ENCODE peak calls at places on chromosome 3, in five cellular contexts. One of them, this sample, is unnamed.

GRCh38 chr3:82133070-82133606 is 371.7 kb upstream of the GBE1 start:
- DNase-seq in AG20443: peak; percentile 81
- DNase-seq in Peyer's patch: peak; percentile 74
- DNase-seq in activated T-cell treated with anti-CD3 and anti-CD28 coated beads for 48 hours: peak; percentile 8
- DNase-seq in CD4-positive, alpha-beta T cell: no peak
- DNase-seq in this sample: peak; percentile 17

GRCh38 chr3:195903950-195904290 is 4.4 kb downstream of the TNK2 start:
- DNase-seq in AG20443: no peak
- DNase-seq in Peyer's patch: no peak
- DNase-seq in activated T-cell treated with anti-CD3 and anti-CD28 coated beads for 48 hours: no peak
- DNase-seq in CD4-positive, alpha-beta T cell: no peak
- DNase-seq in this sample: no peak

GRCh38 chr3:11478167-11478566 is 165.5 kb downstream of the VGLL4 start:
- DNase-seq in AG20443: no peak
- DNase-seq in Peyer's patch: no peak
- DNase-seq in activated T-cell treated with anti-CD3 and anti-CD28 coated beads for 48 hours: no peak
- DNase-seq in CD4-positive, alpha-beta T cell: no peak
- DNase-seq in this sample: no peak

GRCh38 chr3:23389686-23390085 is 186.6 kb downstream of the UBE2E2 start:
- DNase-seq in AG20443: no peak
- DNase-seq in Peyer's patch: no peak
- DNase-seq in activated T-cell treated with anti-CD3 and anti-CD28 coated beads for 48 hours: no peak
- DNase-seq in CD4-positive, alpha-beta T cell: no peak
- DNase-seq in this sample: no peak

GRCh38 chr3:108175352-108175751 is 46.9 kb downstream of the IFT57 start:
- DNase-seq in AG20443: no peak
- DNase-seq in Peyer's patch: no peak
- DNase-seq in activated T-cell treated with anti-CD3 and anti-CD28 coated beads for 48 hours: no peak
- DNase-seq in CD4-positive, alpha-beta T cell: no peak
- DNase-seq in this sample: no peak

GRCh38 chr3:186002884-186003472 is 65.2 kb upstream of the TRA2B start:
- DNase-seq in AG20443: no peak
- DNase-seq in Peyer's patch: no peak
- DNase-seq in activated T-cell treated with anti-CD3 and anti-CD28 coated beads for 48 hours: no peak
- DNase-seq in CD4-positive, alpha-beta T cell: no peak
- DNase-seq in this sample: no peak

GRCh38 chr3:46312996-46313395 is 40.9 kb upstream of the CCR2 start:
- DNase-seq in AG20443: no peak
- DNase-seq in Peyer's patch: peak; percentile 56
- DNase-seq in activated T-cell treated with anti-CD3 and anti-CD28 coated beads for 48 hours: no peak
- DNase-seq in CD4-positive, alpha-beta T cell: no peak
- DNase-seq in this sample: no peak

GRCh38 chr3:125401402-125401801 is 26.3 kb upstream of the ZNF148 start:
- DNase-seq in AG20443: peak; percentile 69
- DNase-seq in Peyer's patch: no peak
- DNase-seq in activated T-cell treated with anti-CD3 and anti-CD28 coated beads for 48 hours: no peak
- DNase-seq in CD4-positive, alpha-beta T cell: no peak
- DNase-seq in this sample: no peak

GRCh38 chr3:30227571-30228301 is 378.7 kb upstream of the TGFBR2 start:
- DNase-seq in AG20443: peak; percentile 41
- DNase-seq in Peyer's patch: no peak
- DNase-seq in activated T-cell treated with anti-CD3 and anti-CD28 coated beads for 48 hours: no peak
- DNase-seq in CD4-positive, alpha-beta T cell: no peak
- DNase-seq in this sample: no peak

GRCh38 chr3:117314441-117314840 is 604.9 kb downstream of the TUSC7 start:
- DNase-seq in AG20443: no peak
- DNase-seq in Peyer's patch: no peak
- DNase-seq in activated T-cell treated with anti-CD3 and anti-CD28 coated beads for 48 hours: no peak
- DNase-seq in CD4-positive, alpha-beta T cell: no peak
- DNase-seq in this sample: no peak

GRCh38 chr3:2354702-2355101 is 256.0 kb downstream of the CNTN4 start:
- DNase-seq in AG20443: no peak
- DNase-seq in Peyer's patch: no peak
- DNase-seq in activated T-cell treated with anti-CD3 and anti-CD28 coated beads for 48 hours: no peak
- DNase-seq in CD4-positive, alpha-beta T cell: no peak
- DNase-seq in this sample: no peak

GRCh38 chr3:10142707-10143560 is 1.4 kb downstream of the VHL start:
- DNase-seq in AG20443: no peak
- DNase-seq in Peyer's patch: peak; percentile 51
- DNase-seq in activated T-cell treated with anti-CD3 and anti-CD28 coated beads for 48 hours: peak; percentile 15
- DNase-seq in CD4-positive, alpha-beta T cell: no peak
- DNase-seq in this sample: no peak

GRCh38 chr3:15499536-15499935 is 22.0 kb downstream of the COLQ start:
- DNase-seq in AG20443: peak; percentile 69
- DNase-seq in Peyer's patch: no peak
- DNase-seq in activated T-cell treated with anti-CD3 and anti-CD28 coated beads for 48 hours: no peak
- DNase-seq in CD4-positive, alpha-beta T cell: no peak
- DNase-seq in this sample: no peak

GRCh38 chr3:179613807-179614206 is 9.2 kb downstream of the NDUFB5 start:
- DNase-seq in AG20443: peak; percentile 37
- DNase-seq in Peyer's patch: no peak
- DNase-seq in activated T-cell treated with anti-CD3 and anti-CD28 coated beads for 48 hours: no peak
- DNase-seq in CD4-positive, alpha-beta T cell: no peak
- DNase-seq in this sample: no peak

GRCh38 chr3:123773681-123774431 is 110.3 kb downstream of the MYLK start:
- DNase-seq in AG20443: peak; percentile 81
- DNase-seq in Peyer's patch: no peak
- DNase-seq in activated T-cell treated with anti-CD3 and anti-CD28 coated beads for 48 hours: no peak
- DNase-seq in CD4-positive, alpha-beta T cell: no peak
- DNase-seq in this sample: no peak

GRCh38 chr3:42502429-42503250 is at the start of gene VIPR1:
- DNase-seq in AG20443: peak; percentile 57
- DNase-seq in Peyer's patch: peak; percentile 96
- DNase-seq in activated T-cell treated with anti-CD3 and anti-CD28 coated beads for 48 hours: peak; percentile 90
- DNase-seq in CD4-positive, alpha-beta T cell: peak; percentile 91
- DNase-seq in this sample: peak; percentile 96

GRCh38 chr3:77254967-77255831 is 215.3 kb downstream of the ROBO2 start:
- DNase-seq in AG20443: peak; percentile 56
- DNase-seq in Peyer's patch: peak; percentile 71
- DNase-seq in activated T-cell treated with anti-CD3 and anti-CD28 coated beads for 48 hours: no peak
- DNase-seq in CD4-positive, alpha-beta T cell: no peak
- DNase-seq in this sample: no peak

GRCh38 chr3:53688066-53688465 is 158.2 kb downstream of the CHDH start:
- DNase-seq in AG20443: no peak
- DNase-seq in Peyer's patch: no peak
- DNase-seq in activated T-cell treated with anti-CD3 and anti-CD28 coated beads for 48 hours: no peak
- DNase-seq in CD4-positive, alpha-beta T cell: no peak
- DNase-seq in this sample: no peak